ENCODE peak calls at places on chromosome 19, in six cellular contexts. R, H, O, K, X and N are unnamed samples.

GRCh38 chr19:5314907-5315298 is 25.7 kb downstream of the PTPRS start:
- ATAC-seq in R (no peak), H (no peak), O (no peak), K (no peak), X (no peak), N (no peak)

GRCh38 chr19:4904481-4904880 is 1.8 kb upstream of the ARRDC5 start:
- ATAC-seq in R (peak; percentile 14), H (no peak), O (no peak), K (no peak), X (no peak), N (no peak)

GRCh38 chr19:29680447-29680846 is 15.2 kb downstream of the PLEKHF1 start:
- ATAC-seq in R (no peak), H (no peak), O (no peak), K (no peak), X (peak; percentile 91), N (no peak)

GRCh38 chr19:15464394-15465385 is at the start of gene RASAL3:
- ATAC-seq in R (no peak), H (no peak), O (no peak), K (no peak), X (peak; percentile 82), N (no peak)

GRCh38 chr19:44615529-44616247 is 2.3 kb downstream of the IGSF23 start:
- ATAC-seq in R (peak; percentile 79), H (no peak), O (no peak), K (no peak), X (no peak), N (no peak)

GRCh38 chr19:7272856-7273578 is 21.2 kb downstream of the INSR start:
- ATAC-seq in R (no peak), H (no peak), O (no peak), K (no peak), X (peak; percentile 97), N (no peak)

GRCh38 chr19:44792286-44792685 is 14.6 kb downstream of the CBLC start:
- ATAC-seq in R (no peak), H (no peak), O (no peak), K (no peak), X (peak; percentile 81), N (no peak)

GRCh38 chr19:57934820-57935665 is at the start of gene ZNF418:
- ATAC-seq in R (no peak), H (peak; percentile 76), O (peak; percentile 99), K (peak; percentile 89), X (peak; percentile 98), N (peak; percentile 85)

GRCh38 chr19:28509079-28509895 is 703.7 kb downstream of the UQCRFS1 start:
- ATAC-seq in R (no peak), H (no peak), O (no peak), K (no peak), X (no peak), N (no peak)

GRCh38 chr19:15475611-15476010 is 3.7 kb downstream of the PGLYRP2 start:
- ATAC-seq in R (no peak), H (no peak), O (no peak), K (peak; percentile 27), X (no peak), N (no peak)

GRCh38 chr19:47227347-47228167 is 3.4 kb downstream of the BBC3 start:
- ATAC-seq in R (peak; percentile 16), H (peak; percentile 31), O (peak; percentile 55), K (peak; percentile 82), X (peak; percentile 46), N (peak; percentile 58)

GRCh38 chr19:7478173-7478842 is 10.5 kb downstream of the PEX11G start:
- ATAC-seq in R (peak; percentile 11), H (no peak), O (peak; percentile 14), K (no peak), X (peak; percentile 9), N (peak; percentile 32)

GRCh38 chr19:34320277-34320676 is 44.7 kb upstream of the GPI start:
- ATAC-seq in R (no peak), H (no peak), O (no peak), K (no peak), X (no peak), N (no peak)

GRCh38 chr19:7787602-7788177 is 24.6 kb downstream of the CLEC4M start:
- ATAC-seq in R (no peak), H (no peak), O (no peak), K (no peak), X (no peak), N (no peak)

GRCh38 chr19:51986309-51987291 is at the start of gene ZNF350:
- ATAC-seq in R (peak; percentile 96), H (peak; percentile 97), O (peak; percentile 97), K (peak; percentile 98), X (peak; percentile 98), N (peak; percentile 98)
- TF ChIP-seq POLR2A in R (peak; percentile 72), H (peak; percentile 54), O (no peak), K (peak; percentile 50), X (peak; percentile 67), N (peak; percentile 21)

DNA sequence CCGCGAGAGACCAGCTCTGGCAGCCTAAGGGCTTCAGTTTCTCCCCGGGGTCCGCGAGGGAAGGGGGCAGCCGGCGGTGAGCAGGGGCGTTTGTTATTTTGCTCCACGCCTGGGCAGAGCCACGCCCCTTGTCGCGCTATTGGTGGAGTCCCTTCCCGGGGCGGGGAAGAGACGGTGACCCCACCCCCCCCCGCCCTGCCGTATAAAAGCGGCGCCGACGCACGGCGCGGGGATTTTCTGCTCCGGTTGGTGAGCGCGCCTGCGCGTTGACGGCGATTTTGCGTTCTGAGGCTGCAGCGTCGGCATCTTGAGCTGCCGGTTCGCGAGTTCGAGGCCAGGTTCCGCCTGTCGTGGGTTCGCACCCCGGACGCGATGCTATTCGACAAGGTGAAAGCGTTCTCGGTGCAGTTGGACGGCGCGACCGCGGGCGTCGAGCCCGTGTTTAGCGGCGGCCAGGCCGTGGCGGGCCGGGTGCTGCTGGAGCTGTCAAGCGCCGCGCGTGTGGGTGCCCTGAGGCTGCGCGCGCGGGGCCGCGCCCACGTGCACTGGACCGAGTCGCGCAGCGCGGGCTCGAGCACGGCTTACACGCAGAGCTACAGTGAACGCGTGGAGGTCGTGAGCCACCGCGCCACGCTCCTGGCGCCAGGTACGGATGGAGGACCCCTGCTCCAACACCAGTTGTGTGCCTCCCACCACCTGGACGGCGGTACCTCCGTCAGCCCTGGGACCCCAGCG is at the start of gene ARRDC2:
- ATAC-seq in R (peak; percentile 71), H (peak; percentile 80), O (peak; percentile 5), K (peak; percentile 95), X (peak; percentile 90), N (peak; percentile 86)
- TF ChIP-seq EP300 in R (no peak), H (no peak), O (no peak), K (no peak), X (no peak), N (no peak)

DNA sequence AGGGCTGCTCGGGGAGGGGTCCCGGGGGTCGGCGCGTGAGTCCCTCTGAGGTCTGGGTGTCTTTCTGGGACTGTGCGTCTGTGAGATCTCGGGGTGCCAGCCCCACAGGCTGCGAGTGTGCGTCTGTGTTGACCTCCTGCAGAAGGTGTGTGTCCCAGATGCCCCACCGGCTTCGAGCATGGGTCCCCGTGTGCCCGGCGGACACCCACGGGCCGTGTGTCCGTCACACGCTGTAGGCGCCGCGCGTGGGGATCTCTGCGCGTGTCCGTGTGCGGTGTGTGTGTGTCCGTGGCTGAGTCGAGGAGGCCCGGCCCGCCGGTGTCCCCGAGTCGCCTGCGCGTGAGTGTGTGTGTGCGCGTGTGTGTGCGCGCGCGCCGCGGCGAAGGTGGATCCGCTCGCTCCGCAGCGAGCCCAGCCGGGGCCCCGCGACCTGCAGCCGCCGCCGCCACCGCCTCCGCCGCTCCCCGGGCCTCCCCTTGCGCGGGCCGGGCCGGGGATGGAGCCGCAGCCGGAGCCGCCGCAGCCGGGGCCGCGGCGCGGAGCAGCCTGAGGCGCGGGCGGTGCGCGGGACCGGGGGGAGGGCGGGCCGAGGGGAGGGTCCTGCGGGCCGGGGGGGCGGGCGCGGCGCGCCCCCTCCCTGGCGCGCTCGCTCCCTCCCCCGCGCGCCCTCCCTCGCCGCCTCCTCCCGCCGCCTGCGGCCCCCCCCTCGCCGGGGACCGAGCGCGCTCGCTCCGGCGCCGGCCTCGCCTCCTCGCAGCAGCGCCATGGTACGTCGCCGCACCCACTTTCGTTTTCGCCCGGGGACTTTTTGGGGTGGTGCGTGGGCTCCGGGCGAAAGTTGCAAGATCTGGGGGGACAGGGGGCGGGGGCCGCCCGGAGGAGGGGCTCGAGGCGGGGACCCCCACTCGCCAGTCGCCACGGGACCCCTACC is 7.2 kb upstream of the NFIC start:
- ATAC-seq in R (peak; percentile 25), H (peak; percentile 23), O (peak; percentile 11), K (no peak), X (peak; percentile 39), N (peak; percentile 72)
- TF ChIP-seq POLR2A in R (no peak), H (peak; percentile 18), O (peak; percentile 4), K (no peak), X (peak; percentile 61), N (peak; percentile 40)

GRCh38 chr19:2783781-2784145 is 690 bp upstream of the SGTA start:
- ATAC-seq in R (no peak), H (no peak), O (no peak), K (no peak), X (no peak), N (no peak)

GRCh38 chr19:2785244-2786000 is at the start of gene THOP1:
- ATAC-seq in R (peak; percentile 85), H (peak; percentile 94), O (peak; percentile 93), K (peak; percentile 98), X (peak; percentile 78), N (peak; percentile 93)

GRCh38 chr19:2780284-2780683 is 2.8 kb downstream of the SGTA start:
- ATAC-seq in R (no peak), H (no peak), O (no peak), K (no peak), X (no peak), N (no peak)

GRCh38 chr19:2782357-2782935 is 627 bp downstream of the SGTA start:
- ATAC-seq in R (no peak), H (no peak), O (no peak), K (no peak), X (no peak), N (no peak)

DNA sequence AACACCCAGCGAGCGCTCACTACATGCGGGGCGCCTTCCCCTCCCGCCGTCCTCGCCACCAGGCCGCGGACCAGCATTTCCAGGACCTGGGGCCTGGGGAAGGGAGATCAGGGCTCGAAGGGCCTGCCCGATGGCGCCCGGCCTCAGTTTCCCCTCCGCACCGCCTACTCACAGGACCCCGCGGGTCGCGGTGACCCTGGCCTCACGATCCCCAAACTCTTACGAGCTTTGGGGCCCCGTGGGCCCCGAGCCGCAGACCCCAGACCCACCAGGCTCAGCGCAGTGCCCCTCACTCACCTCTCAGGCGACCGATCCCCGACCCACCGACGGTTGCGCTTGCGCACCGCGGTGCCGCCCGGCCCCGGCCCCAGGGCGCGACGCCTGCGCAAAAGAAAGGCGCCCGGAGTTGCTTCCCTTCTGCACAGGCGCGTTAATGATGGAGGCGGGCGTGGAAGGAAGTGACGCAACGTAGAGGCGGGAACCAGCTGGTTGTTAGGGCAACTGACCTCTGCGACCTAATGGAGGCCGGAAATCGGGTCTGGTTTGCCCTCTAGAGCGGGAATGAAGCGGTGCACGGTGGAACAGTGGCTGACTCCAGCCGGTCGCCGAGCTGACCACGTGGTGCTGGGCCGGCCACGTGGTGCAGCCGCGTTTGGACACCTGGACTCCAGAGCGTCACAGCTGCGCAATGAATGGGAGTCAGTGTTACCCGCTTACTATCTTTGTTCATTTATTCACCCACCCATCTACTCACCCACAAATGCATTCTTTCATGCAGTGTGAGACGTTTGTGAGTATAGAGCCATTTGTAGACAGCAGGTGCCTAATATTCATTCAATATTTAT is at the start of gene SGTA:
- ATAC-seq in R (peak; percentile 84), H (peak; percentile 87), O (peak; percentile 90), K (peak; percentile 95), X (peak; percentile 86), N (peak; percentile 92)
- TF ChIP-seq EP300 in R (peak; percentile 13), H (peak; percentile 45), O (no peak), K (no peak), X (peak; percentile 33), N (no peak)

GRCh38 chr19:38360351-38360750 is 14.0 kb upstream of the PSMD8 start:
- ATAC-seq in R (no peak), H (no peak), O (no peak), K (no peak), X (no peak), N (no peak)
- TF ChIP-seq POLR2A in R (no peak), H (no peak), O (no peak), K (no peak), X (no peak), N (no peak)

GRCh38 chr19:18725755-18726416 is 42.4 kb downstream of the CRTC1 start:
- ATAC-seq in R (no peak), H (no peak), O (no peak), K (no peak), X (no peak), N (peak; percentile 78)
- TF ChIP-seq EP300 in R (no peak), H (no peak), O (no peak), K (no peak), X (no peak), N (no peak)